ENCODE peak calls at places on chromosomes 3 and 15, in six cellular contexts. W is astrocyte, X is HCT116, D is thoracic aorta, Y is PC-9, R is fibroblast of pulmonary artery. L is an unnamed sample.

GRCh38 chr3:184582583-184582982 is 21.0 kb downstream of the EPHB3 start:
- DNase-seq in X (no peak), W (no peak), Y (no peak), R (peak), D (no peak), L (no peak)

GRCh38 chr15:78732634-78733033 is 78.6 kb downstream of the ADAMTS7 start:
- DNase-seq in X (no peak), R (no peak), W (no peak), Y (no peak), D (no peak), L (no peak)

GRCh38 chr15:40543631-40544294 is 21.1 kb downstream of the CCDC32 start:
- DNase-seq in Y (no peak), W (no peak), R (no peak), X (no peak), D (no peak), L (no peak)

GRCh38 chr15:56047354-56047753 is 53.9 kb upstream of the NEDD4 start:
- DNase-seq in D (no peak), W (no peak), X (no peak), Y (no peak), R (peak), L (no peak)

GRCh38 chr3:28286595-28286994 is 45.2 kb downstream of the CMC1 start:
- DNase-seq in Y (no peak), R (peak), W (peak), X (peak), D (no peak), L (no peak)

GRCh38 chr3:11077466-11077865 is 76.8 kb upstream of the HRH1 start:
- DNase-seq in X (no peak), W (no peak), R (peak), D (no peak), Y (no peak), L (no peak)

GRCh38 chr3:35322070-35322469 is 317.3 kb upstream of the ARPP21 start:
- DNase-seq in X (no peak), D (no peak), R (peak), W (no peak), Y (no peak), L (no peak)

GRCh38 chr15:44675911-44676310 is 12.4 kb upstream of the SPG11 start:
- DNase-seq in X (no peak), Y (no peak), D (no peak), R (no peak), W (no peak), L (no peak)

GRCh38 chr3:174403831-174404230 is 455.3 kb upstream of the NAALADL2 start:
- DNase-seq in X (no peak), Y (no peak), W (no peak), R (no peak), D (no peak), L (no peak)

GRCh38 chr3:174398761-174399160 is 460.4 kb upstream of the NAALADL2 start:
- DNase-seq in D (no peak), R (peak), X (no peak), W (peak), Y (no peak), L (no peak)

DNA sequence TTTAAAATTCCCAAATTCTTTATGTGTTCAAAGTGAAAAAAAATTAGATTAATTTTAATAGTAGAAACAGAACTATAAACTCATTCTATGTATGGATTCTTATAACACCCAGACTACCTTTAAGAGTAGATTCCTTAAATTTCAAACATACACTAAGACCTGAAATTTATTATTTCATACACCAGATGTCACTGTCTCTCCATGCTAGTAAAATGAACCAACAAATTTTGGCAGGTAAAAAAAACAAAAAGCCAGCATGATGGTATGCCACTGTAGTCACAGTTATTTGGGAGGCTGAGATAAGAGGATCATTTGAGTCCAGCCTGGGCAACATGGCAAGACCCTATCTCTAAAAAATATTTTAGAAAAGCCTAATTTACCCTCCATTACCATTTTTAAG is 461.3 kb upstream of the NAALADL2 start:
- DNase-seq in D (no peak), Y (no peak), R (peak), W (peak), X (peak), L (no peak)
- TF ChIP-seq CTCF in D (peak), Y (peak), R (peak), W (peak), X (peak), L (peak)

DNA sequence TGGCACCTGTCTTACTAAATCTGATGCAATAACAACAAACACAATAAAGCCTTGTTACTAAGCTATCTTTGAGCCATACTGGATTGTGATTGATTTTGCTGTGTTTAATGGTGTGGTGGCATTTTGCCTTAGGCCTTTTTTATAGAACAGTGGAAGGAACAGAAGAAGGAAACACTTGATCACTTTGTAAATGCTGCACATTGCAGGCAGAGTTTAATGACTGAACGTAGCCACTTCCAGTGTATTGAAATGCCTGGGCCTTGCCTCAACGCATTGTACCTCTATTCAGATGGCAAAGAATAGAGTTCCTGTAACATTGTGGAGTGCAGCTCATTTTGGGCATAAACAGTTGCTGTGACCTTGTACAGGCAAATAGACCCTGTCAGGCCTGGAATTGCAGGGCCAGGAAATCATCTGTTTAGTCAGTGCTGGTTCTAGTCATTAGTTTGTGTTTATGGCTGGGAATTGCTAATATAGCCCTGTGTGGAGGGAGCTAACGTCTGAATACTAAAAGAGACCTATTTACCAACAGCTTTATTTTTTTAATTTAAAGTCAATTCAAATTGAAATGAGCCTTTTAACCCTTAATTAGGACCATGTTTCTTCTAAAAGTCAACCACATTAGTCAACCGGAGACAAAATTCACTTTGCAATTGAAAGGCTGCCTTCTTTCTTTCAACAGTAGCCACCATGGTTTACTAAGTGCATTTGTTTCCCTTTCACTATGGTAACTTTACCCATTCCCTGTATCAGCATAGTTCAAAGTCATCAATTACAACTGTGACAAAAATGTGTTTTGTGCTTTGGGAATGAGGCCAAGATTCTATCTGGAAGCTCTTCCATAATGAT is 225.1 kb downstream of the EPHA3 start:
- DNase-seq in X (no peak), Y (no peak), D (no peak), R (no peak), W (peak), L (no peak)
- H3K4me3 ChIP-seq in X (no peak), Y (no peak), D (no peak), R (no peak), W (no peak), L (no peak)

DNA sequence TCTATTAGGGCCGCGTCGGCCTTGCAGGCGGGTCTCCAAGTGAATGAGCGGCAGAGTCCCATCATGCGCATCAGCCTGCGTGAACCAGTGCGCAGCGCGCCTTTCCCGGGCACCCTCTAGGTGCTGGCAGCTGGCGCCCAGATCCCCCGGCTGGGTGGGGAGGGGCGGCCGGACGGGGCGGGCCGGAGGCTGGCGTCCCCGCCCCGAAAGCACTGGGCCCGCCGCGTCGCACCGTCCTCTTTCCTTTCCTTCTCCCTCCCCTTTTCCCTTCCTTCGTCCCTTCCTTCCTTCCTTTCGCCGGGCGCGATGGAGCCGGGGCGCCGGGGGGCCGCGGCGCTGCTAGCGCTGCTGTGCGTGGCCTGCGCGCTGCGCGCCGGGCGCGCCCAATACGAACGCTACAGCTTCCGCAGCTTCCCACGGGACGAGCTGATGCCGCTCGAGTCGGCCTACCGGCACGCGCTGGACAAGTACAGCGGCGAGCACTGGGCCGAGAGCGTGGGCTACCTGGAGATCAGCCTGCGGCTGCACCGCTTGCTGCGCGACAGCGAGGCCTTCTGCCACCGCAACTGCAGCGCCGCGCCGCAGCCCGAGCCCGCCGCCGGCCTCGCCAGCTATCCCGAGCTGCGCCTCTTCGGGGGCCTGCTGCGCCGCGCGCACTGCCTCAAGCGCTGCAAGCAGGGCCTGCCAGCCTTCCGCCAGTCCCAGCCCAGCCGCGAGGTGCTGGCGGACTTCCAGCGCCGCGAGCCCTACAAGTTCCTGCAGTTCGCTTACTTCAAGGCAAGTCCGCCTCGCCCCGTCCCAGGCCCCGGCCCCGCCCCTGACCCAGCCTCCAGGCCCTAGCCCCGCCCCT is at the start of gene CRTAP:
- DNase-seq in Y (peak), R (peak), W (peak), X (peak), D (peak), L (peak)
- TF ChIP-seq CTCF in Y (no peak), R (no peak), W (no peak), X (no peak), D (no peak), L (no peak)

DNA sequence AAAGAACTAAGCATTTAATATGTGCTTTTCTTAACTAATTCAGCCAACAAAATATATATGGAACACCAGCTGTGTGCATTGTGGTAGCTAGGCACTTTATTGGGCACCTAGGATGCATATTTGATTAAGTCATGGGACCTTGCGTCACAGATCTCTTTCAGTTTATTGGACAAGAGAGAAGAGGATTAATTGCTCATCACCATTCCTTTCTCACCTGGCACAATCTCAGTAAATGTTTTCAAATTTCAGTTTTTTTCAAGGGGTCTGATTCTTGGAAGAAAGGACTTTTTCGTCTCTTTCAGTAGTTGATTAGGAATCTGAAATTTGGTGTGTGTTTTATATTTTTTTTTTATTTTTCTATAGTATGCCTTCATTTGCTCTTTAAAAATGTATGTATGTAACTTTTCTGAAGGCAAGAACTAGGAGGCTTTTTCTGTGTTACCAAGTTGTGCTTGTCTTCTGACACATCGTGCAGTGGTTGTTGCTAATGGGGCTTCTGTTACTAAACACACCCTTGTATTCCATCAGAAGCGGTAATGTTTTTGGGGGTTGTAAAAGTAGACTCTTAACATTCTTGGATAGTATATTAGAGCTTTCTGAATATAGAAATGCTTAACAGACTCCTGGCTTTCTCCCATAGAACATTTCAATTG is 2.2 kb downstream of the TIPARP start:
- DNase-seq in W (peak), X (no peak), R (peak), D (no peak), Y (no peak), L (no peak)
- H3K4me3 ChIP-seq in W (peak), X (peak), R (peak), D (peak), Y (peak), L (peak)

GRCh38 chr3:129162729-129163579 is 2.1 kb upstream of the ISY1 start:
- DNase-seq in D (no peak), X (no peak), W (no peak), R (no peak), Y (no peak), L (no peak)
- TF ChIP-seq CTCF in D (no peak), X (peak), W (no peak), R (peak), Y (no peak), L (no peak)

GRCh38 chr3:133440652-133441051 is 40.8 kb downstream of the BFSP2 start:
- DNase-seq in D (no peak), W (no peak), R (no peak), X (no peak), Y (no peak), L (no peak)

GRCh38 chr3:133445111-133445510 is 45.3 kb downstream of the BFSP2 start:
- DNase-seq in D (no peak), X (no peak), Y (no peak), R (no peak), W (no peak), L (no peak)

GRCh38 chr3:133442518-133442917 is 42.7 kb downstream of the BFSP2 start:
- DNase-seq in X (no peak), Y (no peak), W (no peak), R (no peak), D (no peak), L (no peak)

GRCh38 chr3:133441867-133442270 is 42.0 kb downstream of the BFSP2 start:
- DNase-seq in W (no peak), D (no peak), Y (no peak), X (no peak), R (no peak), L (no peak)

DNA sequence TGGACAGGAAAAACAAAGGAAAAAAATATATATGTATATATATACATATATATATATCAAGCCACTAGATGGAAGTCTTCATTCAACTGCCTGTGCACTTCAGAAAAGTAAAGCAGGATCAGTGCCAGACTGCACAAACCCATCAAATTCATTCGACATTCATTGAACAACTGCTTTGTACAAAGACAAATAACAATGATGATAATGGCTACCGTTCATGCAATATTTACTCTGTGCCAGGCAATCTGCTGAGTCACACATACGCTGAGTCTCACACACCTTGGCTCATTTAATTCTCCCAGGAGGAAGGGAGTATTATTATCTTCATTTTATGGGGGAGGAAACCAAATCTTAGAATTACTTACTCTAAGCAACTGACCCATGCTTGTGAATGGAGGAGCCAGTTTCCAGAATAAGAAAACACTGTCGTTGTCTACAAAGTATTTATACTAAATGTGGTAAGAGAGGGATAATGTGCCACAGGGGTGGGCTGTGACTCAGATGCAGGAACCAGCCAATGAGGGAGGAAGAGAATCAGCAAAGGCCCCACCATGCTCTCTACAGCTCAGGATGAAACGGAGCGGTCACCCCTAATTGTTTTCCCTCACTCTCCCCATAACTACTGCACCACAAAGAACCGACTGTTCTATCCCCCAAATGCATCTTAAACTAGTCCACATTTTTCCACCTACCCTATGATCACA is 44.4 kb downstream of the BFSP2 start:
- DNase-seq in W (peak), X (no peak), R (peak), Y (peak), D (no peak), L (no peak)
- H3K4me3 ChIP-seq in W (no peak), X (no peak), R (no peak), Y (no peak), D (no peak), L (no peak)

DNA sequence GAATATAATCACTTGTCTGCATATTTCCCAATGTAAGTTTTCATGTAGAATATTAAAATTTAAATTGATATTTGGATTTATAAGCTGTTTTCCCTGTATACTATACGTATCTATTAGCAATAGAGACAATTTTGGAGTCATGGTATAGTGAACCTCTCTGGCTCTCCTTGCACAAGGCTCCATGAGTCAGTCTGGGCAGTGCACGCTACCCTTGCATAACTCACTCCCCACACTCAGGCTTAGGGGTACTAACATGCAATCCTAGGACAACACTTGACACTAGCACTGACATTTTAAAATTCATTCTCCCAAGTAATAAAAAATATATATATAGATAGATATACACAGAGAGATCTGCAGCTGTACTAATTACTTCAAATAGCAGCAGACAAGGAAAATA is 39.2 kb downstream of the SLC24A1 start:
- DNase-seq in Y (no peak), R (peak), D (no peak), W (no peak), X (no peak), L (no peak)
- TF ChIP-seq CTCF in Y (no peak), R (no peak), D (no peak), W (no peak), X (no peak), L (no peak)

DNA sequence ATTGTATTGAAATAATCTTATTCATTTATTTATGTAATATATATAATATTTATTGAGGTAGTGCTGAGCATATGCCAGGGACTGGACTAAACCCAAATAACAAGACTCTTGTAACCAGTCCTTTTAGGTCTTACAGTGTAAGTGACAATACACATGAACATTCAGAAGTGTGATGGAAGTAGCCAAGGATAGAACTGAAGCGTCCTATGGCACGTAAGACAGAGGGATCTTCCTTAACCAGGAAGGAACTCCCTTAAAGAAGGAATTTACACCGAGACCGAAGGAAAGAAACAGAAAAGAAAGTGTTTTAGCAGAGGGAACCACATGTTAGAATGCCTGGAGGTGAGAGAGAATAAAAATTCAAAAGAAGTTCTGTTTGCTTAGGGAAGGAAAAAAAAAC is 23.6 kb upstream of the CLDN1 start:
- DNase-seq in Y (peak), X (no peak), R (peak), D (no peak), W (no peak), L (no peak)
- H3K4me3 ChIP-seq in Y (peak), X (no peak), R (no peak), D (no peak), W (no peak), L (no peak)

DNA sequence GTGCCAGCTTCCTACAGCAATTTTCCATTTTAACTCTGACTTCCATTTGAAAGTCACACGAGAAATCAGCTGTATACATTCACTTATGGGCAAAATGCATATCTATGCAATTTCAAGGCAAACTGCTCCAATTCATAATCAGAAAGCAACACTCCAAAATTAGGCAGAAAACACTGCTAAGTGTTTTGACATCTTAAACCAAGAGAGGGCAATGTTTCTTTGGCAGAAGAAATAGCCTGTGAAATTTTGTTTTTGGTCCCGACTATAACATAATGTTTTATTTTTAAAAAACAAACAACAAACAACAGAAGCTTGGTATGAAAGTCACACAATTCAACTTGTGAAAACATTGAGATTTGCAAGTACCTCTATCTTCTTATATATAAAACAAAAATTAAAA is 42.6 kb downstream of the GOLIM4 start:
- DNase-seq in W (no peak), X (no peak), D (no peak), R (peak), Y (no peak), L (no peak)
- TF ChIP-seq CTCF in W (peak), X (peak), D (no peak), R (peak), Y (no peak), L (no peak)